ENCODE peak calls at places on chromosome 7, in four cellular contexts. One of them, this sample, is unnamed.

GRCh38 chr7:114590298-114590697 is 175.7 kb downstream of the FOXP2 start:
- DNase-seq in H1: no peak
- DNase-seq in SK-N-SH: no peak
- DNase-seq in K562: no peak
- DNase-seq in this sample: no peak

GRCh38 chr7:151186640-151187408 is at the start of gene ASB10:
- DNase-seq in SK-N-SH: no peak
- DNase-seq in K562: no peak
- DNase-seq in H1: no peak
- DNase-seq in this sample: no peak

GRCh38 chr7:151895008-151895661 is 18.2 kb upstream of the PRKAG2 start:
- DNase-seq in H1: no peak
- DNase-seq in K562: no peak
- DNase-seq in SK-N-SH: no peak
- DNase-seq in this sample: no peak

GRCh38 chr7:65251851-65252620 is 121.6 kb upstream of the ZNF92 start:
- DNase-seq in K562: peak
- DNase-seq in H1: peak
- DNase-seq in SK-N-SH: peak
- DNase-seq in this sample: peak

GRCh38 chr7:72069263-72069662 is 342.9 kb downstream of the CALN1 start:
- DNase-seq in SK-N-SH: no peak
- DNase-seq in H1: no peak
- DNase-seq in K562: no peak
- DNase-seq in this sample: no peak

GRCh38 chr7:22885824-22886255 is 63.2 kb upstream of the TOMM7 start:
- DNase-seq in SK-N-SH: no peak
- DNase-seq in H1: no peak
- DNase-seq in K562: no peak
- DNase-seq in this sample: peak

GRCh38 chr7:2832441-2832840 is 11.7 kb downstream of the GNA12 start:
- DNase-seq in H1: no peak
- DNase-seq in SK-N-SH: no peak
- DNase-seq in K562: no peak
- DNase-seq in this sample: no peak

GRCh38 chr7:47806701-47807103 is 141.6 kb downstream of the PKD1L1 start:
- DNase-seq in H1: no peak
- DNase-seq in K562: no peak
- DNase-seq in SK-N-SH: no peak
- DNase-seq in this sample: no peak

GRCh38 chr7:113774182-113774807 is 144.5 kb downstream of the PPP1R3A start:
- DNase-seq in H1: no peak
- DNase-seq in K562: no peak
- DNase-seq in SK-N-SH: peak
- DNase-seq in this sample: no peak

GRCh38 chr7:20895563-20895962 is 108.9 kb upstream of the SP8 start:
- DNase-seq in H1: no peak
- DNase-seq in SK-N-SH: no peak
- DNase-seq in K562: no peak
- DNase-seq in this sample: no peak

GRCh38 chr7:151918444-151918843 is 37.8 kb upstream of the GALNTL5 start:
- DNase-seq in SK-N-SH: no peak
- DNase-seq in K562: no peak
- DNase-seq in H1: no peak
- DNase-seq in this sample: no peak

GRCh38 chr7:19111474-19112143 is 5.8 kb downstream of the TWIST1 start:
- DNase-seq in H1: no peak
- DNase-seq in K562: no peak
- DNase-seq in SK-N-SH: no peak
- DNase-seq in this sample: no peak

GRCh38 chr7:112529486-112529885 is 48.7 kb downstream of the LSMEM1 start:
- DNase-seq in SK-N-SH: no peak
- DNase-seq in K562: no peak
- DNase-seq in H1: no peak
- DNase-seq in this sample: no peak

GRCh38 chr7:39051707-39052106 is 74.0 kb downstream of the POU6F2 start:
- DNase-seq in H1: no peak
- DNase-seq in SK-N-SH: no peak
- DNase-seq in K562: no peak
- DNase-seq in this sample: no peak

GRCh38 chr7:954330-955238 is at the start of gene ADAP1:
- DNase-seq in H1: no peak
- DNase-seq in SK-N-SH: peak
- DNase-seq in K562: peak
- DNase-seq in this sample: no peak

GRCh38 chr7:141685285-141686035 is 16.5 kb downstream of the DENND11 start:
- DNase-seq in H1: no peak
- DNase-seq in SK-N-SH: no peak
- DNase-seq in K562: no peak
- DNase-seq in this sample: no peak

GRCh38 chr7:121442845-121443244 is 46.7 kb upstream of the FAM3C start:
- DNase-seq in H1: no peak
- DNase-seq in K562: peak
- DNase-seq in SK-N-SH: no peak
- DNase-seq in this sample: no peak

GRCh38 chr7:116187400-116187799 is 22.9 kb upstream of the TES start:
- DNase-seq in SK-N-SH: no peak
- DNase-seq in H1: no peak
- DNase-seq in K562: no peak
- DNase-seq in this sample: no peak

GRCh38 chr7:15972767-15973362 is 286.4 kb upstream of the MEOX2 start:
- DNase-seq in H1: no peak
- DNase-seq in SK-N-SH: no peak
- DNase-seq in K562: no peak
- DNase-seq in this sample: no peak

GRCh38 chr7:7706556-7706955 is 11.9 kb downstream of the RPA3 start:
- DNase-seq in H1: no peak
- DNase-seq in SK-N-SH: no peak
- DNase-seq in K562: no peak
- DNase-seq in this sample: peak
- TF ChIP-seq NRF1 in H1: no peak
- TF ChIP-seq NRF1 in SK-N-SH: no peak
- TF ChIP-seq NRF1 in K562: no peak
- TF ChIP-seq NRF1 in this sample: no peak

GRCh38 chr7:106774768-106775551 is 90.1 kb upstream of the PIK3CG start:
- DNase-seq in K562: peak
- DNase-seq in H1: no peak
- DNase-seq in SK-N-SH: no peak
- DNase-seq in this sample: no peak
- TF ChIP-seq NRF1 in K562: peak
- TF ChIP-seq NRF1 in H1: no peak
- TF ChIP-seq NRF1 in SK-N-SH: no peak
- TF ChIP-seq NRF1 in this sample: no peak

GRCh38 chr7:133705596-133705995 is 421.5 kb upstream of the LRGUK start:
- DNase-seq in H1: no peak
- DNase-seq in SK-N-SH: no peak
- DNase-seq in K562: no peak
- DNase-seq in this sample: no peak
- TF ChIP-seq NRF1 in H1: no peak
- TF ChIP-seq NRF1 in SK-N-SH: no peak
- TF ChIP-seq NRF1 in K562: no peak
- TF ChIP-seq NRF1 in this sample: no peak

GRCh38 chr7:108007762-108008161 is 4.8 kb upstream of the LAMB1 start:
- DNase-seq in SK-N-SH: peak
- DNase-seq in K562: no peak
- DNase-seq in H1: no peak
- DNase-seq in this sample: no peak
- TF ChIP-seq NRF1 in SK-N-SH: no peak
- TF ChIP-seq NRF1 in K562: no peak
- TF ChIP-seq NRF1 in H1: no peak
- TF ChIP-seq NRF1 in this sample: no peak

GRCh38 chr7:35707422-35707821 is 12.5 kb upstream of the HERPUD2 start:
- DNase-seq in H1: no peak
- DNase-seq in SK-N-SH: no peak
- DNase-seq in K562: no peak
- DNase-seq in this sample: no peak
- TF ChIP-seq NRF1 in H1: no peak
- TF ChIP-seq NRF1 in SK-N-SH: no peak
- TF ChIP-seq NRF1 in K562: no peak
- TF ChIP-seq NRF1 in this sample: no peak

DNA sequence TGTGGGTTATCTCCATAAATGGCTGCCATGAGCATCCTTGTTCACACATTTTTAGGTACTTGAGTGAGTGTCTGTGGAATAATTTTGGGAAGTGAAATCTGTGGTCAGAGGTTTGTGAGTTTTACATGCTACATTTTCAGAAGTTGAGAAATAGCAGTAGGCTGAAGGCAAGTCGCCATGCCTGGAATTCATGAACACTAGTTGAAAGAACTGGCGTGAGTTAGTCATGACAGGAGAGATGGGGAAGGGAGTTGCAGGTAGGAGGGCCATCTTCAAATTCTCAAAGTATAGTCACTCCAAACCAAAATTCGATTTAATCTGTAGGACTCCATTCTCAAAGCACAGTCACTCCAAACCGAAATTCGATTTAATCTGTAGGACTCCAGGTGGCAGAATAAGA is 89.6 kb downstream of the EGFR start:
- DNase-seq in H1: no peak
- DNase-seq in K562: no peak
- DNase-seq in SK-N-SH: no peak
- DNase-seq in this sample: no peak
- TF ChIP-seq NRF1 in H1: no peak
- TF ChIP-seq NRF1 in K562: no peak
- TF ChIP-seq NRF1 in SK-N-SH: no peak
- TF ChIP-seq NRF1 in this sample: no peak

GRCh38 chr7:42197391-42197790 is 39.6 kb downstream of the GLI3 start:
- DNase-seq in K562: no peak
- DNase-seq in H1: no peak
- DNase-seq in SK-N-SH: no peak
- DNase-seq in this sample: no peak
- TF ChIP-seq NRF1 in K562: no peak
- TF ChIP-seq NRF1 in H1: no peak
- TF ChIP-seq NRF1 in SK-N-SH: no peak
- TF ChIP-seq NRF1 in this sample: no peak

DNA sequence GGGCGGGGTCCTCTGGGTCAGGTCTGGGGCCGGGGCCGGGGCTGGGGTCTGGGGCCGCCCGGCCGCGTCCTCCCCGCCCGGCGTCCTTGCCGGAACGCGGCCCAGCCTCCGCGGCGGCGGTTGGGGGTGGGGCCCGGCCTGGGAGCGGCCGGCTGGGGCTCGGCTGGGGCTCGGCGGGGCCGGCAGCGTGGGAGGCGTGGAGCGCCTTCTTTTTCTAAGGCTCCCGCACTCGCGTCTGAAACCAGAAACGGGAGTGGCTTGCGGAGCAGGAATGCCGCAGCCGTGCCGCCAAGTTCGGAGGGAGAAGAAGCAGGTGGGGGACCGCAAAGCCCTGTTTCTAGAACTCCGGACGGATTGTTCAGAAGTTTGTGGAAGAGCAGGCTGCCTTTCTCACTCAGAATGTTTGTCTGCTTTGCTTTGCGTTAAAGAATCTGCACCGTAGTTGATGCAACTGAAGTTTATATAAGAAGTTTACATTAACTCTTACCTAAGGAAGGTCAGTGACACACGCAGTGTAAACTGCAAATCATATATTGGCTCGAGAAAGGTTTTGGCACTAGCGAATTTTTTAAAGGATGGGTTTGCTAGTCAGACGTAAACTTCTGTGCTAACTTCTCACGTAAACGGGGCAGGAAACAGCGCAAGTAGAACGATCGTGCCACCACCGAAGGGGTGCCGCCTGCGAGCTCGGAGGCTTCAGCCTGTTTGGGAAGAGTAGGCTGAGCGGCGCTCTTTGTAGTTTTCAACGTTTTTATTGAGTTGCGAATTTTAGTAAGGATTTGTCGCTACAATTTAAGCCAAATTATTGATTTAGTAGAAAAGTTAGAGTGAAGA is 729 bp downstream of the DNAJB6 start:
- DNase-seq in K562: peak
- DNase-seq in H1: no peak
- DNase-seq in SK-N-SH: peak
- DNase-seq in this sample: no peak
- TF ChIP-seq NRF1 in K562: no peak
- TF ChIP-seq NRF1 in H1: no peak
- TF ChIP-seq NRF1 in SK-N-SH: no peak
- TF ChIP-seq NRF1 in this sample: no peak

GRCh38 chr7:91722831-91723230 is 157.7 kb downstream of the MTERF1 start:
- DNase-seq in H1: no peak
- DNase-seq in K562: no peak
- DNase-seq in SK-N-SH: no peak
- DNase-seq in this sample: no peak
- TF ChIP-seq NRF1 in H1: no peak
- TF ChIP-seq NRF1 in K562: no peak
- TF ChIP-seq NRF1 in SK-N-SH: no peak
- TF ChIP-seq NRF1 in this sample: no peak

This sample was measured in GM12878.